ENCODE peak calls at places on chromosomes 7 and 10, in four cellular contexts. P is astrocyte, M is fibroblast of lung, B is HCT116. E is an unnamed sample.

GRCh38 chr10:96043895-96044580 is 655 bp downstream of the CCNJ start:
- DNase-seq in M (peak), B (no peak), P (peak), E (peak)

GRCh38 chr10:122301811-122302115 is 30.7 kb downstream of the BTBD16 start:
- DNase-seq in P (no peak), B (no peak), M (no peak), E (no peak)

GRCh38 chr7:80764132-80764531 is 125.7 kb downstream of the CD36 start:
- DNase-seq in B (no peak), M (peak), P (peak), E (no peak)

GRCh38 chr10:50291261-50291850 is 40.0 kb upstream of the ASAH2 start:
- DNase-seq in B (no peak), P (peak), M (peak), E (peak)

GRCh38 chr10:79081353-79082034 is 12.7 kb downstream of the ZMIZ1 start:
- DNase-seq in M (peak), P (peak), B (no peak), E (peak)

GRCh38 chr7:1240917-1241509 is 8.3 kb downstream of the UNCX start:
- DNase-seq in B (no peak), M (no peak), P (no peak), E (no peak)

GRCh38 chr10:122142652-122143237 is 128.4 kb upstream of the BTBD16 start:
- DNase-seq in M (no peak), P (no peak), B (no peak), E (no peak)

GRCh38 chr7:44283381-44284211 is 41.8 kb downstream of the CAMK2B start:
- DNase-seq in P (no peak), B (no peak), M (no peak), E (no peak)

GRCh38 chr7:135802697-135803096 is 54.1 kb upstream of the FAM180A start:
- DNase-seq in M (peak), B (no peak), P (no peak), E (peak)

GRCh38 chr7:131466735-131467365 is 89.6 kb downstream of the PODXL start:
- DNase-seq in B (no peak), P (no peak), M (no peak), E (no peak)

GRCh38 chr10:5534051-5534821 is 9.5 kb downstream of the CALML3 start:
- DNase-seq in B (no peak), M (peak), P (no peak), E (no peak)

GRCh38 chr7:15326044-15326644 is 235.7 kb downstream of the AGMO start:
- DNase-seq in B (peak), P (peak), M (peak), E (peak)

GRCh38 chr7:43058271-43059066 is 54.0 kb upstream of the HECW1 start:
- DNase-seq in B (no peak), M (no peak), P (no peak), E (no peak)

GRCh38 chr7:105106473-105106872 is 92.5 kb downstream of the KMT2E start:
- DNase-seq in B (no peak), M (no peak), P (no peak), E (no peak)

GRCh38 chr10:80136134-80136571 is 3.6 kb downstream of the PLAC9 start:
- DNase-seq in P (peak), M (peak), B (no peak), E (peak)

GRCh38 chr7:34184466-34184865 is 279.1 kb downstream of the BMPER start:
- DNase-seq in P (no peak), B (no peak), M (no peak), E (peak)

GRCh38 chr10:101643546-101643945 is 51.4 kb downstream of the FBXW4 start:
- DNase-seq in P (no peak), M (no peak), B (no peak), E (no peak)
- H3K9ac ChIP-seq in P (no peak), M (no peak), B (no peak), E (no peak)

DNA sequence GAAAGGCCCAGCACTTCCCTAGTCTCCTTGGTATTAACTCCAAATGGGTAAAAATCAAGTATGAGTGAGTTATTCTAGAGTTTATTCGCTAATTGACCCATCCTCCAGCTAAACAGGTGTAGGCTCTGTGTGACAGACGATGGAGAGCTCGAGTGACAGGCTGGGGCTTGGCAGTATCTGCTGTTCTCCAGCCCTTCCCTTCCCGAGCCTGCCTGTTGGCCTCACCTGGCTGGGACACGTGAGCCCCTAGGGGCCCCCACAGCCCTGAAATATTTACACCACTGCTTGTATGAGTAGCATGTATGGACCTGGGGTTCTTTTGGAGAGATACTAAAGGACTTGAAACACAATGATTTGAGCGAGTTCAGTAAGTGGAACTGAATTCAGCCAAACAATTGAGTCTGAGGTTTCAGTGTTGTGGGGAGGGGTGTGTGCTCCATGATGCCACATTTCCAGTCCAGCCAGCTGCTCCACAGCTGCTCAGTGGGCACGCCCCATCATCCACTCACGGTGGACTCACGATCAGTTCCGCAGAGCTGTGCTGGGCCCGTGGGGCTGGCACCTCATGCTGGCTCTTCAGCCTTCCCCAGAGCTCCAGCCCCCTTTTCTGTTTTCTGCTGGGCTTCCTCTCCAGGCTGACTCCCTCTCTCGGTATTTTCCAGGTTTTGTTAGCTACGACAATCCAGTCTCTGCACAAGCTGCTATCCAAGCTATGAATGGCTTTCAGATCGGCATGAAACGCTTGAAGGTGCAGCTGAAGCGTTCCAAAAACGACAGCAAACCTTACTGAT is 283.0 kb downstream of the USP6NL start:
- DNase-seq in M (no peak), B (no peak), P (no peak), E (peak)
- H3K9ac ChIP-seq in M (no peak), B (no peak), P (no peak), E (no peak)

DNA sequence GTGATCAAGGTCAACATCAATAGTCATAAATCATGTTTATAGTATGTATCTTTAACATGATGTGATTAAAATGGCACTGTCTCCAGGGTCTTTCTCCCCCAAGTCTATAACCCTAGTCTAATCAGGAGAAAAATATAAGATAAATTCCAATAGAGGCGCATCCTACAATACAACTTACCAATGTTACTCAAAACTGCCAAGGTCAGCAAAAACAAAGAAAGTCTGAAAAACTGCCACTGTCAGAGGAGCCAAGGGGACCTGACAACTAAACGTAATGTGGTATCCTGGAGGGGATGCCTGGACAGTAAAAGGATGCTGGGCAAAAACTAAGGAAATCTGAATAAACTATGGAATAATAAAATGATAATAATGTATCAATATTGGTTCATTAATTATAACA is 63.9 kb downstream of the TPK1 start:
- DNase-seq in B (no peak), M (no peak), P (no peak), E (no peak)
- H3K9ac ChIP-seq in B (no peak), M (no peak), P (no peak), E (no peak)

GRCh38 chr10:74736029-74736428 is 90.4 kb upstream of the KAT6B start:
- DNase-seq in B (no peak), P (no peak), M (no peak), E (no peak)

GRCh38 chr10:74733612-74734011 is 92.8 kb upstream of the KAT6B start:
- DNase-seq in M (no peak), B (no peak), P (no peak), E (no peak)

GRCh38 chr10:74728225-74728624 is 98.2 kb upstream of the KAT6B start:
- DNase-seq in B (peak), M (peak), P (no peak), E (peak)

DNA sequence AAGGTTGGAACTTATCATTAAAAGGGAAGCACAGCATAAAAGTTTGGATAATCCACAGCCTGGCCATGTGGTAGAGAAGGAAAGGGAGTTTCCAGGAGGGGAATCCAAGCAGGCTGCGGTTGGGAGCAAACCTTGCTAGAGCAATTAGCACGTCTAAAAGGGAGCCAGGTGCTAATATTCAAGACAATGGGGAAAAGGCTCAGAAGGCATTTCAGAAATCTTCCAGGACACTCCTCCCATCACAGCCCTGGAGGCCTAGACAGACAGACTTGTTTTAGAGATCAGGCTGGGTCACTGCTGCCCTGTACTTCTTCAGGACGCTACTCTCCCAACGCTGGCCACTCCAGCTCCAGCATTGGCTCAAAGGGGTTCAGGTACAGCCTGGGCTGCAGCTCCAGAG is 96.2 kb upstream of the KAT6B start:
- DNase-seq in P (no peak), B (no peak), M (no peak), E (no peak)
- H3K9ac ChIP-seq in P (no peak), B (no peak), M (no peak), E (no peak)

GRCh38 chr10:123884351-123884906 is 7.2 kb downstream of the CPXM2 start:
- DNase-seq in B (no peak), M (no peak), P (no peak), E (no peak)
- H3K9ac ChIP-seq in B (no peak), M (no peak), P (no peak), E (no peak)

GRCh38 chr7:27745064-27745583 is 5.2 kb downstream of the TAX1BP1 start:
- DNase-seq in P (peak), B (peak), M (peak), E (peak)
- H3K9ac ChIP-seq in P (peak), B (peak), M (no peak), E (peak)

GRCh38 chr7:143416565-143417149 is 8.0 kb upstream of the EPHA1 start:
- DNase-seq in B (peak), M (peak), P (no peak), E (peak)

GRCh38 chr7:143418681-143419458 is 10.2 kb upstream of the EPHA1 start:
- DNase-seq in B (no peak), M (no peak), P (no peak), E (no peak)

GRCh38 chr7:143413123-143413522 is 4.5 kb upstream of the EPHA1 start:
- DNase-seq in P (no peak), B (no peak), M (no peak), E (no peak)

GRCh38 chr7:143417734-143418378 is 9.2 kb upstream of the EPHA1 start:
- DNase-seq in P (no peak), M (no peak), B (no peak), E (peak)

GRCh38 chr7:143415696-143416095 is 7.0 kb upstream of the EPHA1 start:
- DNase-seq in M (peak), P (peak), B (no peak), E (peak)
- H3K9ac ChIP-seq in M (no peak), P (peak), B (no peak), E (no peak)

GRCh38 chr7:100603697-100604077 is 1.5 kb downstream of the PCOLCE start:
- DNase-seq in B (no peak), P (no peak), M (peak), E (peak)
- H3K9ac ChIP-seq in B (peak), P (peak), M (peak), E (peak)

DNA sequence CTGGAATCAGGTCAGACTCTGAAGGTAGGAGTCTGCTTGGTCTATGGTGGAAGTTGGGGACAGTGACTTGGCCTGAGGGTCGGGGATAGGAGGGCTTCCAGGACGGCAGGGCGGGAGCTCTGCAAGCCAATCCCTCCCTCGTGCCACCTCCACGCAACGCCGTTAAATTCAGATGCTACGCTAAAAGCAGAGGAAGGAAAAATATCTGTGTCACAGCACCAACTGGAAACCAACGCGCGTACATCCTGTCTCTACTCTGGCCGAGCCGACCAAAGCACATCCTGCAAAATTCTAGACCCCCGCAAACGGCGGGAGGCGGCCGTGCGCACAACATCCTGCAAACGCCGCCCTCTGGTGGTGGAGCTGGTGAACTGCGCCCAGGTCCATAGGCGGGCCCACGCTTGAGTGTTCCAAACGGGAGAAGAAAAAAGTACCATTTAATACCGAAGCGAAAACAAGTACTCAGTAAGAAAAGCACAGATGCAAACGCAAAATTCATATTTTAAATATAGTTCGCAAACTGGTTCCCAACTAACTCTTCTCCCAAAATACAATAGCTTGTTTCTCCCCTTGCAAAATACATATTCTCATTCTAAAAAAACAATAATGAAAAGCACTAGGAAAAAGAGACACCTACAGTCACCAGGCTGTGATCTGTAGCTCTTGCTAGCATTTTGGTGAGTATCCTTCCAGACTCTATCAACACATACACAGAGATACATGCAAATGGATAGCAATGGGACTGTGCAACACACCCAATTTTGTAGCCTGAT is 45.7 kb upstream of the HSPA12A start:
- DNase-seq in B (peak), M (peak), P (peak), E (peak)
- H3K9ac ChIP-seq in B (no peak), M (no peak), P (no peak), E (peak)

GRCh38 chr10:110947061-110947595 is 27.7 kb downstream of the SHOC2 start:
- DNase-seq in P (peak), B (no peak), M (peak), E (peak)
- H3K9ac ChIP-seq in P (no peak), B (no peak), M (no peak), E (no peak)

E was measured in GM23248.